ENCODE peak calls at places on chromosomes 3 and 15, in five cellular contexts. E is IMR-90, A is A549, W is K562, S is HepG2. Z is an unnamed sample.

GRCh38 chr15:66004618-66005262 is 135.4 kb downstream of the RAB11A start:
- DNase-seq in E (peak; percentile 31), A (peak; percentile 26), W (peak; percentile 47), S (peak; percentile 12), Z (no peak)

GRCh38 chr3:1591327-1592028 is 498.7 kb downstream of the CNTN6 start:
- DNase-seq in E (no peak), A (no peak), W (no peak), S (no peak), Z (no peak)

GRCh38 chr3:101617478-101617877 is 43.5 kb downstream of the PCNP start:
- DNase-seq in E (no peak), A (no peak), W (no peak), S (no peak), Z (no peak)

GRCh38 chr15:29034151-29034550 is 148.4 kb downstream of the APBA2 start:
- DNase-seq in E (peak; percentile 40), A (no peak), W (no peak), S (no peak), Z (no peak)

GRCh38 chr15:47422901-47423300 is 294.4 kb upstream of the SEMA6D start:
- DNase-seq in E (peak; percentile 42), A (no peak), W (no peak), S (no peak), Z (no peak)

GRCh38 chr15:28105224-28105791 is 6.2 kb upstream of the OCA2 start:
- DNase-seq in E (no peak), A (no peak), W (no peak), S (no peak), Z (no peak)

GRCh38 chr3:141454906-141455602 is 31.8 kb upstream of the RASA2 start:
- DNase-seq in E (peak; percentile 88), A (peak; percentile 88), W (peak; percentile 86), S (peak; percentile 77), Z (peak; percentile 53)

GRCh38 chr15:50891159-50891558 is 17.3 kb upstream of the AP4E1 start:
- DNase-seq in E (no peak), A (no peak), W (no peak), S (no peak), Z (no peak)

GRCh38 chr3:63086190-63086589 is 191.9 kb upstream of the SYNPR start:
- DNase-seq in E (no peak), A (no peak), W (no peak), S (no peak), Z (no peak)

GRCh38 chr3:129606522-129607390 is at the start of gene PLXND1:
- DNase-seq in E (peak; percentile 39), A (peak; percentile 57), W (peak; percentile 73), S (no peak), Z (no peak)

GRCh38 chr3:31277582-31277981 is 255.1 kb upstream of the STT3B start:
- DNase-seq in E (no peak), A (no peak), W (no peak), S (no peak), Z (no peak)

GRCh38 chr15:80034633-80035032 is 24.8 kb upstream of the ZFAND6 start:
- DNase-seq in E (no peak), A (no peak), W (no peak), S (no peak), Z (no peak)

GRCh38 chr3:147384210-147385058 is 21.9 kb downstream of the ZIC4 start:
- DNase-seq in E (no peak), A (no peak), W (peak; percentile 28), S (no peak), Z (no peak)

GRCh38 chr3:148727242-148727641 is 29.5 kb downstream of the AGTR1 start:
- DNase-seq in E (no peak), A (peak; percentile 62), W (peak; percentile 0), S (peak; percentile 30), Z (no peak)

GRCh38 chr3:58434990-58435389 is 1.4 kb upstream of the PDHB start:
- DNase-seq in E (peak; percentile 73), A (peak; percentile 11), W (no peak), S (peak; percentile 6), Z (no peak)

GRCh38 chr15:90557651-90558084 is 27.9 kb downstream of the CRTC3 start:
- DNase-seq in E (peak; percentile 65), A (no peak), W (peak; percentile 58), S (no peak), Z (no peak)

GRCh38 chr3:65992106-65992505 is 46.6 kb downstream of the MAGI1 start:
- DNase-seq in E (peak; percentile 43), A (no peak), W (no peak), S (no peak), Z (no peak)

GRCh38 chr3:55000546-55000945 is 72.7 kb upstream of the LRTM1 start:
- DNase-seq in E (peak; percentile 93), A (peak; percentile 8), W (no peak), S (no peak), Z (no peak)

GRCh38 chr3:18964640-18965039 is 183.7 kb upstream of the KCNH8 start:
- DNase-seq in E (no peak), A (no peak), W (no peak), S (no peak), Z (no peak)

GRCh38 chr3:196533260-196533681 is 18.1 kb upstream of the SMCO1 start:
- DNase-seq in E (no peak), A (no peak), W (peak; percentile 43), S (no peak), Z (no peak)

GRCh38 chr15:85011210-85011571 is 29.5 kb downstream of the PDE8A start:
- DNase-seq in E (no peak), A (no peak), W (no peak), S (no peak), Z (no peak)

DNA sequence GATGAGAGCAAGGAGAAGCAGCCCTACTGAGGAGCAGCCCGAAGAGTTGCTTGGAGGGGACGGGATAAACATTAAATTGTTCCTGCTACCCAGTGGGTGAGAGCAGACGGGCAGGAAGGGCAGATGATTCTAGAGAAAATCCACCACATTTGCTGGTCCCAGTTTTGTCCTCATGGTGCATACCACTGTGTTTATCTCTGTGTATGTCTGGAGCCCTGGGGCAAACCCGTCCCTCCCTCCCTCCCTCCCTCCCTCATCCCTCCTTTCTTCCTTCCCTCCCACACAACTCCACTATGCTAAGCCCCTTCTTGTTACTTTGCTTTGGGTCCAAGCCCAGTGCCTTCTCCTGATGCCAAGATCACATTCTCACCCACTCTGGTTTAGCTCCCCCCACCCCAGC is 194.9 kb downstream of the ATP10A start:
- DNase-seq in E (no peak), A (no peak), W (no peak), S (no peak), Z (no peak)
- H3K27ac ChIP-seq in E (no peak overlapping the region), A (no peak overlapping the region), W (no peak overlapping the region), S (no peak overlapping the region), Z (no peak overlapping the region)

GRCh38 chr3:183526838-183527420 is 28.6 kb downstream of the KLHL6 start:
- DNase-seq in E (no peak), A (no peak), W (no peak), S (no peak), Z (no peak)
- TF ChIP-seq BHLHE40 in E (no peak), A (no peak), W (no peak), S (no peak), Z (no peak)

GRCh38 chr15:98866503-98866902 is 141.1 kb downstream of the PGPEP1L start:
- DNase-seq in E (peak; percentile 88), A (peak; percentile 77), W (no peak), S (no peak), Z (no peak)
- H3K27ac ChIP-seq in E (peak overlapping the region; percentile 81), A (peak overlapping the region; percentile 95), W (no peak overlapping the region), S (no peak overlapping the region), Z (no peak overlapping the region)

GRCh38 chr15:99305761-99306505 is 54.7 kb downstream of the LRRC28 start:
- DNase-seq in E (peak; percentile 87), A (peak; percentile 72), W (no peak), S (peak; percentile 82), Z (no peak)

GRCh38 chr15:99310745-99311144 is 59.5 kb downstream of the LRRC28 start:
- DNase-seq in E (no peak), A (no peak), W (peak; percentile 6), S (no peak), Z (no peak)

GRCh38 chr15:99303881-99304280 is 52.6 kb downstream of the LRRC28 start:
- DNase-seq in E (no peak), A (no peak), W (no peak), S (peak; percentile 16), Z (no peak)

GRCh38 chr15:99307735-99308134 is 56.5 kb downstream of the LRRC28 start:
- DNase-seq in E (peak; percentile 16), A (no peak), W (no peak), S (no peak), Z (no peak)

DNA sequence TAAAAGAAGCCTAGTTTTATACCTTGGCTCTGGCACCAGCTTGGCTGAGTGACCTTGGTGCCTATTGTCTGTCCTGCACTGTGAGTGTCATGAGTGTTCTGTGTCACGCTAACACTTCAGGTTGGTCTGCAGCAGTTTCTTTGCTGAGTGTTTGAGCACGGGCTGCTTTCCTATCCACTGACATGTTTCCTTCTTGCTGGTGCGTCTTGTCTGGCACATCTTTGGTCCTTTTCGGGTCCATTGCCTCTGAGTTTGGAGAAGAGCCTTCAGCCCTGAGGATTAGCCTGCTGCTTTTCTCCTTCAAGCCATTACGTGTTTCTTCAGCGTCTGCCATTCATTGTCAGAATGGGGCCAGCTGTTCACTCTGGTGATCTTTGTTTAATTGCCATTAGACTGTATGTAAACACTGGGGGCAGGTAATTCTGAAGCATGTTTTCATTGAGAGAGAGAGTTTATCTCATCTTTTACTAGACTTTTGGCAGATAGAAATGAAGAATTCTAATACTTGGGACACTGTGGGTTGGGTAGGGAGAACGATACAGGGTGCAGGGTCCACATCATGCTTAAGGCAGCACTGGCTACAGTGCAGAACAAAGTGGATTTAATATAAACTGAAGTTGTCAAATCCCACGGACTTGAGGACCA is 55.5 kb downstream of the LRRC28 start:
- DNase-seq in E (peak; percentile 8), A (no peak), W (no peak), S (peak; percentile 50), Z (no peak)
- TF ChIP-seq BHLHE40 in E (no peak), A (no peak), W (no peak), S (no peak), Z (no peak)

DNA sequence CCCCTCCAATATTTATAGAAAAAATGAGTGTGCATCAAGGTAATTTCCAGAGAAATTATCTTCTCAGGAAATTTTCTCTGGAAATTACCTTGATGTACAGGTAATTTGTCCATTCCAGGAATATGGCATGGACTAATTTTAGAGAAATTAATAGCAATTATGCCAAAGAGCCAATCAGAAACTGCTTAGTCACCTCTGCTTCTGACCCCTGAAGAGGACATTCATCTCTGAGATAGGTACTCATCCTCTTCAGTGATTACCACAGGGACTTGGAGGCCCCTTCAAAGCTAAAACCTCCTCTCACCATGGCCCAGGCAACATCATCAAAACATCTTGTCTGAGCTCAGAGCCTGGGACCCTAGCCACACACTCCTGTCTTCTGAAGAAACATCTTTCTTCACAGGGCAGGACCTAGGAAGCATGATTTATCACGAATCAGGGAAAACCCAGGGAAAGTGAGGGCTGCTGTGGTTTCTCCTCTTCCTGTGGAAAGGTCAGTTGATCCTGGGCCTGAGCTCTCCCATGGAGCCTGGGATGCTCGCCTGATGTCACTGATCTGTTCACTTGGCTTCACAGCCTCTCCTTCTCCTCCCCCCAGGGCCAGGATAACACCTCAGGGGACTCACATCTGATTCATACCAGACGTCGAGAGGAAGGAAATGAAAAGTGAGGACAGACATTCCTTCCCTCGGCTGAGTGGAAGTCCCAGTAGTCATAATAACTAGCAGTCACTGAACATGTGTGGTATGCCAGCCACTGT is 210.5 kb downstream of the DTWD1 start:
- DNase-seq in E (peak; percentile 95), A (peak; percentile 73), W (no peak), S (no peak), Z (no peak)
- H3K27ac ChIP-seq in E (peak overlapping the region; percentile 61), A (peak overlapping the region; percentile 82), W (no peak overlapping the region), S (no peak overlapping the region), Z (no peak overlapping the region)

GRCh38 chr3:113629941-113630340 is 66.5 kb downstream of the USF3 start:
- DNase-seq in E (no peak), A (no peak), W (no peak), S (no peak), Z (no peak)
- TF ChIP-seq BHLHE40 in E (no peak), A (no peak), W (no peak), S (no peak), Z (no peak)

Z was measured in GM12878.